ENCODE peak calls at places on chromosomes 1 and 21, in nine cellular contexts. N is immature natural killer cell, Z is astrocyte of the hippocampus, W is GM12892, K is hippocampal formation, S is GM03348, D is Ammon's horn, L is upper lobe of right lung, J is GM20000. P is an unnamed sample.

GRCh38 chr1:230112131-230112701 is 45.2 kb downstream of the GALNT2 start:
- DNase-seq in N (no peak), Z (peak), W (no peak), K (peak), S (no peak), D (peak), L (no peak), J (no peak), P (no peak)

GRCh38 chr1:231093158-231093922 is 53.3 kb upstream of the FAM89A start:
- DNase-seq in N (no peak), Z (peak), W (no peak), K (peak), S (no peak), D (peak), L (no peak), J (no peak), P (no peak)

GRCh38 chr1:111334169-111334568 is 43.5 kb downstream of the CHIA start:
- DNase-seq in N (peak), Z (peak), W (peak), K (no peak), S (peak), D (peak), L (no peak), J (peak), P (peak)

GRCh38 chr1:48610628-48611542 is 138.9 kb upstream of the SPATA6 start:
- DNase-seq in N (no peak), Z (peak), W (no peak), K (no peak), S (no peak), D (peak), L (peak), J (no peak), P (peak)

GRCh38 chr1:223844962-223845809 is 561 bp downstream of the TP53BP2 start:
- DNase-seq in N (peak), Z (peak), W (peak), K (no peak), S (peak), D (peak), L (no peak), J (peak), P (peak)

GRCh38 chr21:46294647-46295176 is 8.6 kb downstream of the YBEY start:
- DNase-seq in N (no peak), Z (peak), W (no peak), K (no peak), S (peak), D (no peak), L (no peak), J (peak), P (peak)

GRCh38 chr1:10779841-10780240 is 16.6 kb downstream of the CASZ1 start:
- DNase-seq in N (no peak), Z (no peak), W (no peak), K (no peak), S (no peak), D (no peak), L (no peak), J (no peak), P (no peak)

GRCh38 chr1:83998205-83998598 is 730 bp downstream of the TTLL7 start:
- DNase-seq in N (no peak), Z (no peak), W (no peak), K (peak), S (no peak), D (no peak), L (no peak), J (no peak), P (no peak)

GRCh38 chr21:42156690-42157605 is 62.0 kb upstream of the ABCG1 start:
- DNase-seq in N (no peak), Z (peak), W (no peak), K (peak), S (no peak), D (peak), L (peak), J (no peak), P (no peak)

GRCh38 chr1:11767932-11768704 is 6.1 kb downstream of the C1orf167 start:
- DNase-seq in N (no peak), Z (no peak), W (no peak), K (no peak), S (peak), D (no peak), L (no peak), J (no peak), P (peak)

GRCh38 chr1:231850786-231851185 is 224.2 kb downstream of the DISC1 start:
- DNase-seq in N (no peak), Z (no peak), W (no peak), K (no peak), S (no peak), D (no peak), L (no peak), J (no peak), P (peak)

GRCh38 chr21:36718951-36719501 is 20.1 kb downstream of the SIM2 start:
- DNase-seq in N (no peak), Z (no peak), W (no peak), K (peak), S (no peak), D (peak), L (peak), J (no peak), P (no peak)

GRCh38 chr1:68231627-68232303 is 558 bp downstream of the WLS start:
- DNase-seq in N (no peak), Z (peak), W (no peak), K (peak), S (peak), D (peak), L (peak), J (no peak), P (peak)